ENCODE peak calls at places on chromosomes 16 and 17, in nine cellular contexts. One of them, this sample, is unnamed.

GRCh38 chr17:4978720-4979119 is 8.8 kb downstream of the CAMTA2 start:
- DNase-seq in right atrium auricular region: no peak
- DNase-seq in astrocyte: no peak
- DNase-seq in upper lobe of right lung: no peak
- DNase-seq in upper lobe of left lung: no peak
- DNase-seq in tibial artery: no peak
- DNase-seq in Peyer's patch: no peak
- DNase-seq in dorsolateral prefrontal cortex: no peak
- DNase-seq in sigmoid colon: no peak
- DNase-seq in this sample: no peak

GRCh38 chr16:29897333-29897732 is 2.0 kb downstream of the SEZ6L2 start:
- DNase-seq in upper lobe of right lung: no peak
- DNase-seq in astrocyte: no peak
- DNase-seq in dorsolateral prefrontal cortex: no peak
- DNase-seq in right atrium auricular region: no peak
- DNase-seq in Peyer's patch: no peak
- DNase-seq in tibial artery: no peak
- DNase-seq in sigmoid colon: no peak
- DNase-seq in upper lobe of left lung: no peak
- DNase-seq in this sample: no peak

GRCh38 chr17:17186051-17186450 is 20.1 kb downstream of the PLD6 start:
- DNase-seq in upper lobe of right lung: no peak
- DNase-seq in upper lobe of left lung: no peak
- DNase-seq in right atrium auricular region: no peak
- DNase-seq in Peyer's patch: no peak
- DNase-seq in astrocyte: no peak
- DNase-seq in dorsolateral prefrontal cortex: no peak
- DNase-seq in sigmoid colon: no peak
- DNase-seq in tibial artery: no peak
- DNase-seq in this sample: no peak

GRCh38 chr17:77465358-77466041 is 324.7 kb downstream of the SEC14L1 start:
- DNase-seq in dorsolateral prefrontal cortex: no peak
- DNase-seq in sigmoid colon: peak; percentile 84
- DNase-seq in Peyer's patch: peak; percentile 93
- DNase-seq in upper lobe of left lung: peak; percentile 65
- DNase-seq in right atrium auricular region: peak; percentile 78
- DNase-seq in astrocyte: peak; percentile 64
- DNase-seq in tibial artery: peak; percentile 80
- DNase-seq in upper lobe of right lung: peak; percentile 82
- DNase-seq in this sample: no peak

GRCh38 chr17:39962642-39963220 is at the start of gene GSDMA:
- DNase-seq in Peyer's patch: no peak
- DNase-seq in upper lobe of left lung: no peak
- DNase-seq in dorsolateral prefrontal cortex: no peak
- DNase-seq in astrocyte: no peak
- DNase-seq in tibial artery: no peak
- DNase-seq in right atrium auricular region: no peak
- DNase-seq in sigmoid colon: no peak
- DNase-seq in upper lobe of right lung: no peak
- DNase-seq in this sample: peak; percentile 31

GRCh38 chr17:18301081-18301480 is 13.7 kb downstream of the TOP3A start:
- DNase-seq in Peyer's patch: no peak
- DNase-seq in upper lobe of right lung: no peak
- DNase-seq in astrocyte: no peak
- DNase-seq in dorsolateral prefrontal cortex: no peak
- DNase-seq in tibial artery: no peak
- DNase-seq in upper lobe of left lung: no peak
- DNase-seq in sigmoid colon: no peak
- DNase-seq in right atrium auricular region: no peak
- DNase-seq in this sample: no peak

GRCh38 chr17:39753514-39754160 is 15.9 kb downstream of the GRB7 start:
- DNase-seq in astrocyte: no peak
- DNase-seq in tibial artery: peak; percentile 72
- DNase-seq in upper lobe of right lung: no peak
- DNase-seq in Peyer's patch: peak; percentile 78
- DNase-seq in right atrium auricular region: no peak
- DNase-seq in upper lobe of left lung: peak; percentile 95
- DNase-seq in dorsolateral prefrontal cortex: no peak
- DNase-seq in sigmoid colon: peak; percentile 79
- DNase-seq in this sample: peak; percentile 45

GRCh38 chr16:51839697-51840462 is 688.8 kb upstream of the SALL1 start:
- DNase-seq in upper lobe of right lung: no peak
- DNase-seq in dorsolateral prefrontal cortex: no peak
- DNase-seq in upper lobe of left lung: no peak
- DNase-seq in sigmoid colon: no peak
- DNase-seq in right atrium auricular region: no peak
- DNase-seq in Peyer's patch: no peak
- DNase-seq in astrocyte: peak; percentile 36
- DNase-seq in tibial artery: no peak
- DNase-seq in this sample: no peak

GRCh38 chr16:26717826-26718225 is 348.9 kb upstream of the C16orf82 start:
- DNase-seq in astrocyte: no peak
- DNase-seq in Peyer's patch: no peak
- DNase-seq in tibial artery: no peak
- DNase-seq in upper lobe of left lung: no peak
- DNase-seq in upper lobe of right lung: no peak
- DNase-seq in sigmoid colon: no peak
- DNase-seq in dorsolateral prefrontal cortex: no peak
- DNase-seq in right atrium auricular region: peak; percentile 32
- DNase-seq in this sample: no peak

GRCh38 chr17:28335959-28336871 is 654 bp downstream of the TNFAIP1 start:
- DNase-seq in sigmoid colon: peak; percentile 71
- DNase-seq in dorsolateral prefrontal cortex: no peak
- DNase-seq in tibial artery: no peak
- DNase-seq in Peyer's patch: no peak
- DNase-seq in upper lobe of left lung: no peak
- DNase-seq in astrocyte: peak; percentile 95
- DNase-seq in upper lobe of right lung: peak; percentile 71
- DNase-seq in right atrium auricular region: peak; percentile 89
- DNase-seq in this sample: peak; percentile 78

GRCh38 chr16:30929167-30929566 is 5.8 kb downstream of the FBXL19 start:
- DNase-seq in sigmoid colon: no peak
- DNase-seq in right atrium auricular region: no peak
- DNase-seq in astrocyte: no peak
- DNase-seq in dorsolateral prefrontal cortex: no peak
- DNase-seq in upper lobe of right lung: no peak
- DNase-seq in upper lobe of left lung: no peak
- DNase-seq in Peyer's patch: no peak
- DNase-seq in tibial artery: no peak
- DNase-seq in this sample: no peak

GRCh38 chr17:81583589-81584337 is 31.6 kb upstream of the FAAP100 start:
- DNase-seq in upper lobe of right lung: no peak
- DNase-seq in tibial artery: no peak
- DNase-seq in Peyer's patch: no peak
- DNase-seq in astrocyte: no peak
- DNase-seq in right atrium auricular region: no peak
- DNase-seq in dorsolateral prefrontal cortex: no peak
- DNase-seq in sigmoid colon: no peak
- DNase-seq in upper lobe of left lung: no peak
- DNase-seq in this sample: no peak

GRCh38 chr17:73003487-73003886 is 89.0 kb downstream of the SLC39A11 start:
- DNase-seq in Peyer's patch: no peak
- DNase-seq in upper lobe of right lung: no peak
- DNase-seq in right atrium auricular region: no peak
- DNase-seq in sigmoid colon: no peak
- DNase-seq in tibial artery: no peak
- DNase-seq in dorsolateral prefrontal cortex: no peak
- DNase-seq in astrocyte: no peak
- DNase-seq in upper lobe of left lung: no peak
- DNase-seq in this sample: no peak

GRCh38 chr17:72118588-72119279 is 2.1 kb upstream of the SOX9 start:
- DNase-seq in upper lobe of left lung: no peak
- DNase-seq in right atrium auricular region: peak; percentile 86
- DNase-seq in sigmoid colon: peak; percentile 78
- DNase-seq in astrocyte: peak; percentile 76
- DNase-seq in Peyer's patch: no peak
- DNase-seq in dorsolateral prefrontal cortex: peak; percentile 66
- DNase-seq in upper lobe of right lung: no peak
- DNase-seq in tibial artery: peak; percentile 78
- DNase-seq in this sample: peak; percentile 69

GRCh38 chr17:6574689-6575595 is 18.6 kb upstream of the PITPNM3 start:
- DNase-seq in sigmoid colon: no peak
- DNase-seq in astrocyte: peak; percentile 71
- DNase-seq in tibial artery: no peak
- DNase-seq in upper lobe of left lung: peak; percentile 19
- DNase-seq in dorsolateral prefrontal cortex: no peak
- DNase-seq in Peyer's patch: peak; percentile 69
- DNase-seq in right atrium auricular region: no peak
- DNase-seq in upper lobe of right lung: peak; percentile 77
- DNase-seq in this sample: no peak

GRCh38 chr17:48928876-48929811 is 15.5 kb downstream of the SNF8 start:
- DNase-seq in sigmoid colon: no peak
- DNase-seq in upper lobe of left lung: no peak
- DNase-seq in right atrium auricular region: no peak
- DNase-seq in dorsolateral prefrontal cortex: no peak
- DNase-seq in upper lobe of right lung: no peak
- DNase-seq in tibial artery: no peak
- DNase-seq in astrocyte: no peak
- DNase-seq in Peyer's patch: no peak
- DNase-seq in this sample: no peak

GRCh38 chr16:67504190-67505021 is 21.1 kb upstream of the AGRP start:
- DNase-seq in upper lobe of left lung: no peak
- DNase-seq in right atrium auricular region: no peak
- DNase-seq in sigmoid colon: peak; percentile 80
- DNase-seq in dorsolateral prefrontal cortex: no peak
- DNase-seq in tibial artery: peak; percentile 76
- DNase-seq in upper lobe of right lung: peak; percentile 75
- DNase-seq in astrocyte: no peak
- DNase-seq in Peyer's patch: peak; percentile 64
- DNase-seq in this sample: no peak

GRCh38 chr16:78571880-78572279 is 472.4 kb downstream of the WWOX start:
- DNase-seq in sigmoid colon: no peak
- DNase-seq in Peyer's patch: no peak
- DNase-seq in upper lobe of left lung: no peak
- DNase-seq in right atrium auricular region: no peak
- DNase-seq in astrocyte: peak; percentile 20
- DNase-seq in tibial artery: no peak
- DNase-seq in upper lobe of right lung: no peak
- DNase-seq in dorsolateral prefrontal cortex: no peak
- DNase-seq in this sample: no peak

GRCh38 chr16:86806181-86806837 is 228.0 kb downstream of the FOXL1 start:
- DNase-seq in tibial artery: peak; percentile 45
- DNase-seq in Peyer's patch: no peak
- DNase-seq in dorsolateral prefrontal cortex: no peak
- DNase-seq in right atrium auricular region: no peak
- DNase-seq in upper lobe of left lung: peak; percentile 64
- DNase-seq in sigmoid colon: peak; percentile 50
- DNase-seq in upper lobe of right lung: no peak
- DNase-seq in astrocyte: no peak
- DNase-seq in this sample: no peak
- H3K27me3 ChIP-seq in tibial artery: no peaks in the 10 kb centered on the region
- H3K27me3 ChIP-seq in Peyer's patch: no peaks in the 10 kb centered on the region
- H3K27me3 ChIP-seq in dorsolateral prefrontal cortex: no peaks in the 10 kb centered on the region
- H3K27me3 ChIP-seq in right atrium auricular region: no peaks in the 10 kb centered on the region
- H3K27me3 ChIP-seq in upper lobe of left lung: peaks cover 3% of the 10 kb centered on the region
- H3K27me3 ChIP-seq in sigmoid colon: peaks cover 77% of the 10 kb centered on the region
- H3K27me3 ChIP-seq in upper lobe of right lung: peaks cover 65% of the 10 kb centered on the region
- H3K27me3 ChIP-seq in astrocyte: peaks cover 9% of the 10 kb centered on the region
- H3K27me3 ChIP-seq in this sample: no peaks in the 10 kb centered on the region

GRCh38 chr17:9266769-9267168 is 245.5 kb downstream of the NTN1 start:
- DNase-seq in upper lobe of right lung: no peak
- DNase-seq in dorsolateral prefrontal cortex: no peak
- DNase-seq in tibial artery: no peak
- DNase-seq in sigmoid colon: no peak
- DNase-seq in astrocyte: peak; percentile 91
- DNase-seq in Peyer's patch: no peak
- DNase-seq in right atrium auricular region: no peak
- DNase-seq in upper lobe of left lung: no peak
- DNase-seq in this sample: no peak
- H3K27ac ChIP-seq in upper lobe of right lung: no peak overlapping the region
- H3K27ac ChIP-seq in dorsolateral prefrontal cortex: no peak overlapping the region
- H3K27ac ChIP-seq in tibial artery: no peak overlapping the region
- H3K27ac ChIP-seq in sigmoid colon: no peak overlapping the region
- H3K27ac ChIP-seq in astrocyte: peak overlapping the region; percentile 6
- H3K27ac ChIP-seq in Peyer's patch: no peak overlapping the region
- H3K27ac ChIP-seq in right atrium auricular region: peak overlapping the region; percentile 54
- H3K27ac ChIP-seq in upper lobe of left lung: no peak overlapping the region
- H3K27ac ChIP-seq in this sample: no peak overlapping the region

DNA sequence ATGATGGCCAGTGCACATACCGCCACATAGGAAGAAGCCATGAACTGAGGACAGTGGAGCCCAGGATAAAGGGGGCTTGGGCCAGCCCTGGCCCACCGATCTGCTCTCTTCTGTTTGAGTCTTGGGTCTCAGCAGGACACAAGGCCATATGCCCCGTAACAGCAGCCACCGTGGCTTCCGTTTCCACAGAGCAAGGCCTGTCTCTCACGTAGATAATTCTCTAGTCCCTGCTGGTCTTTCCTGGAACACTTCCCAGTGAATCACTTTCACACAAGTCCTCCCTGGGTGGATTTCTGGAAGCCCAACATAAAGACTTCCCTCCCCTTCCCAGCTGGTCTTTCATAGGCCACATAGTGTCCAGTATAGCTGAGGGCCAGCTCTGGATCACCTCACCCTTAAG is 20.0 kb upstream of the C16orf78 start:
- DNase-seq in upper lobe of left lung: no peak
- DNase-seq in tibial artery: no peak
- DNase-seq in Peyer's patch: no peak
- DNase-seq in sigmoid colon: no peak
- DNase-seq in right atrium auricular region: no peak
- DNase-seq in dorsolateral prefrontal cortex: no peak
- DNase-seq in astrocyte: no peak
- DNase-seq in upper lobe of right lung: no peak
- DNase-seq in this sample: no peak
- H3K27me3 ChIP-seq in upper lobe of left lung: no peaks in the 10 kb centered on the region
- H3K27me3 ChIP-seq in tibial artery: no peaks in the 10 kb centered on the region
- H3K27me3 ChIP-seq in Peyer's patch: no peaks in the 10 kb centered on the region
- H3K27me3 ChIP-seq in sigmoid colon: peaks cover 16% of the 10 kb centered on the region
- H3K27me3 ChIP-seq in right atrium auricular region: peaks cover 2% of the 10 kb centered on the region
- H3K27me3 ChIP-seq in dorsolateral prefrontal cortex: no peaks in the 10 kb centered on the region
- H3K27me3 ChIP-seq in astrocyte: peaks cover 2% of the 10 kb centered on the region
- H3K27me3 ChIP-seq in upper lobe of right lung: peaks cover 5% of the 10 kb centered on the region
- H3K27me3 ChIP-seq in this sample: no peaks in the 10 kb centered on the region

GRCh38 chr16:72887537-72887936 is 160.4 kb downstream of the ZFHX3 start:
- DNase-seq in upper lobe of right lung: no peak
- DNase-seq in dorsolateral prefrontal cortex: no peak
- DNase-seq in right atrium auricular region: no peak
- DNase-seq in sigmoid colon: no peak
- DNase-seq in tibial artery: peak; percentile 40
- DNase-seq in Peyer's patch: no peak
- DNase-seq in astrocyte: no peak
- DNase-seq in upper lobe of left lung: no peak
- DNase-seq in this sample: no peak

GRCh38 chr16:72879846-72880245 is 168.1 kb downstream of the ZFHX3 start:
- DNase-seq in upper lobe of left lung: no peak
- DNase-seq in upper lobe of right lung: no peak
- DNase-seq in dorsolateral prefrontal cortex: no peak
- DNase-seq in astrocyte: no peak
- DNase-seq in right atrium auricular region: no peak
- DNase-seq in tibial artery: peak; percentile 59
- DNase-seq in sigmoid colon: no peak
- DNase-seq in Peyer's patch: no peak
- DNase-seq in this sample: no peak

GRCh38 chr16:72884573-72884972 is 163.4 kb downstream of the ZFHX3 start:
- DNase-seq in right atrium auricular region: no peak
- DNase-seq in Peyer's patch: no peak
- DNase-seq in upper lobe of right lung: no peak
- DNase-seq in astrocyte: no peak
- DNase-seq in dorsolateral prefrontal cortex: no peak
- DNase-seq in tibial artery: peak; percentile 25
- DNase-seq in upper lobe of left lung: no peak
- DNase-seq in sigmoid colon: no peak
- DNase-seq in this sample: no peak

GRCh38 chr16:72886366-72886974 is 161.5 kb downstream of the ZFHX3 start:
- DNase-seq in dorsolateral prefrontal cortex: no peak
- DNase-seq in upper lobe of right lung: no peak
- DNase-seq in Peyer's patch: no peak
- DNase-seq in right atrium auricular region: no peak
- DNase-seq in tibial artery: peak; percentile 31
- DNase-seq in sigmoid colon: no peak
- DNase-seq in astrocyte: no peak
- DNase-seq in upper lobe of left lung: no peak
- DNase-seq in this sample: no peak

GRCh38 chr16:72884037-72884436 is 163.9 kb downstream of the ZFHX3 start:
- DNase-seq in tibial artery: peak; percentile 3
- DNase-seq in dorsolateral prefrontal cortex: no peak
- DNase-seq in astrocyte: peak; percentile 64
- DNase-seq in sigmoid colon: no peak
- DNase-seq in upper lobe of left lung: no peak
- DNase-seq in upper lobe of right lung: no peak
- DNase-seq in right atrium auricular region: no peak
- DNase-seq in Peyer's patch: no peak
- DNase-seq in this sample: no peak
- H3K27ac ChIP-seq in tibial artery: no peak overlapping the region
- H3K27ac ChIP-seq in dorsolateral prefrontal cortex: no peak overlapping the region
- H3K27ac ChIP-seq in astrocyte: no peak overlapping the region
- H3K27ac ChIP-seq in sigmoid colon: no peak overlapping the region
- H3K27ac ChIP-seq in upper lobe of left lung: no peak overlapping the region
- H3K27ac ChIP-seq in upper lobe of right lung: no peak overlapping the region
- H3K27ac ChIP-seq in right atrium auricular region: no peak overlapping the region
- H3K27ac ChIP-seq in Peyer's patch: no peak overlapping the region
- H3K27ac ChIP-seq in this sample: no peak overlapping the region

This sample was measured in pancreas.